ENCODE peak calls at places on chromosomes 6 and 20, in seven cellular contexts. T is SJSA1, N is HL-60, W is right atrium auricular region, H is mesendoderm, V is astrocyte of the spinal cord, B is fibroblast of mammary gland. R is an unnamed sample.

GRCh38 chr6:119207973-119208725 is 129.7 kb upstream of the FAM184A start:
- DNase-seq in W (no peak), V (peak; percentile 89), N (no peak), T (no peak), B (peak; percentile 82), H (no peak), R (peak; percentile 73)

GRCh38 chr6:112592159-112592558 is 245.0 kb downstream of the RFPL4B start:
- DNase-seq in W (no peak), B (no peak), V (no peak), H (no peak), N (no peak), T (no peak), R (no peak)

GRCh38 chr6:107511410-107512070 is 21.6 kb downstream of the SOBP start:
- DNase-seq in H (peak; percentile 79), B (no peak), W (peak; percentile 82), N (no peak), V (peak; percentile 16), T (no peak), R (peak; percentile 20)

GRCh38 chr6:167781066-167781767 is 45.5 kb upstream of the AFDN start:
- DNase-seq in W (no peak), T (no peak), B (no peak), N (no peak), V (no peak), H (no peak), R (no peak)

GRCh38 chr20:31974975-31975481 is 7.1 kb downstream of the XKR7 start:
- DNase-seq in V (no peak), B (no peak), H (peak; percentile 38), T (no peak), N (no peak), W (no peak), R (no peak)

GRCh38 chr6:43907789-43908472 is 137.9 kb downstream of the VEGFA start:
- DNase-seq in H (no peak), B (no peak), V (no peak), W (no peak), T (no peak), N (no peak), R (no peak)

GRCh38 chr6:55023231-55023630 is 151.1 kb upstream of the HCRTR2 start:
- DNase-seq in V (no peak), W (no peak), H (no peak), B (no peak), T (no peak), N (peak; percentile 41), R (no peak)

GRCh38 chr6:125377621-125378020 is 75.9 kb upstream of the HDDC2 start:
- DNase-seq in B (peak; percentile 88), H (peak; percentile 49), W (no peak), T (peak; percentile 42), N (peak; percentile 10), V (peak; percentile 91), R (no peak)

GRCh38 chr6:25404693-25405169 is 125.6 kb downstream of the CARMIL1 start:
- DNase-seq in N (no peak), H (no peak), W (no peak), T (no peak), B (no peak), V (no peak), R (no peak)

GRCh38 chr6:19032486-19033295 is 645.5 kb downstream of the RNF144B start:
- DNase-seq in N (no peak), B (no peak), H (no peak), T (no peak), W (no peak), V (no peak), R (no peak)

GRCh38 chr6:15522427-15522826 is 140.4 kb downstream of the DTNBP1 start:
- DNase-seq in H (no peak), N (peak; percentile 72), B (no peak), V (peak; percentile 39), T (no peak), W (no peak), R (no peak)

GRCh38 chr20:38395165-38395564 is 40.0 kb downstream of the SNHG17 start:
- DNase-seq in T (peak; percentile 62), N (no peak), W (no peak), B (peak; percentile 55), H (no peak), V (no peak), R (no peak)

GRCh38 chr6:35419431-35419830 is 32.7 kb upstream of the FANCE start:
- DNase-seq in H (peak; percentile 70), V (peak; percentile 71), N (peak; percentile 45), W (no peak), T (peak; percentile 88), B (peak; percentile 56), R (peak; percentile 36)

GRCh38 chr20:22921595-22922421 is 113.3 kb upstream of the SSTR4 start:
- DNase-seq in W (no peak), H (no peak), V (peak; percentile 38), T (no peak), B (peak; percentile 69), N (peak; percentile 60), R (peak; percentile 81)

GRCh38 chr6:110232456-110232855 is 52.2 kb downstream of the CDC40 start:
- DNase-seq in B (peak; percentile 53), N (no peak), H (no peak), T (no peak), V (no peak), W (no peak), R (peak; percentile 54)

GRCh38 chr6:44078795-44079671 is 48.2 kb downstream of the MRPL14 start:
- DNase-seq in T (peak; percentile 72), N (peak; percentile 78), W (peak; percentile 87), V (peak; percentile 69), H (peak; percentile 82), B (peak; percentile 68), R (peak; percentile 76)

GRCh38 chr6:169994734-169995133 is 243.3 kb downstream of the ERMARD start:
- DNase-seq in T (no peak), V (no peak), H (no peak), W (no peak), N (no peak), B (no peak), R (no peak)

GRCh38 chr6:44926556-44926955 is 401.6 kb upstream of the RUNX2 start:
- DNase-seq in H (no peak), T (no peak), N (no peak), V (no peak), W (no peak), B (peak; percentile 31), R (no peak)

GRCh38 chr6:41428402-41428994 is 93.1 kb downstream of the NCR2 start:
- DNase-seq in W (no peak), V (peak; percentile 13), T (no peak), N (no peak), B (no peak), H (no peak), R (no peak)

GRCh38 chr20:50291428-50292323 is 101.0 kb downstream of the CEBPB start:
- DNase-seq in H (no peak), B (no peak), W (no peak), V (no peak), T (no peak), N (no peak), R (no peak)

GRCh38 chr6:39228992-39229767 is at the start of gene KCNK5:
- DNase-seq in B (peak; percentile 45), V (peak; percentile 7), N (peak; percentile 90), T (no peak), H (peak; percentile 93), W (peak; percentile 62), R (peak; percentile 67)

GRCh38 chr6:39228111-39228971 is 934 bp downstream of the KCNK5 start:
- DNase-seq in H (no peak), V (no peak), N (peak; percentile 27), T (no peak), B (no peak), W (no peak), R (no peak)

GRCh38 chr6:39233333-39233732 is 4.1 kb upstream of the KCNK5 start:
- DNase-seq in W (no peak), T (no peak), V (no peak), B (no peak), N (no peak), H (no peak), R (no peak)

GRCh38 chr6:39231844-39232243 is 2.6 kb upstream of the KCNK5 start:
- DNase-seq in B (no peak), H (peak; percentile 61), W (no peak), T (no peak), V (no peak), N (no peak), R (no peak)

DNA sequence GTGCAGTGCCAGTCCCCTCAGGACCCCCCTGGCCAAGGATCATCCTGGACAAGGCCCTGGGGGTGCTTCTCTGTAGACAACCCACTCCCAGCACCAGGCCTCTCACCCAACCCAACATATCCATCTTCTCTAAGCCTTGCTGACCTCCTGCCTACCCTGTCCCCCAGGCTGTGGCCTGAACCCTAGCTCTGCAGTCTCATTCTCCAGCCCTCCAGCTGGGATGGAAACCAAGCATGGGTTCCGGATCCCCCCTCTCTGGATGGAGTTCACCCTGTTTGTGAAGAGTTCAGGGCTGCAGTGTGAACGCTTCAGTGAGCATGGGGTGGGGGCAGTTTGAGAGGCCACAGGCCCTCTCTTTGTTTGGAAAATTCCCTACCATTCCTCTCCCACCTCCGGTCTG is 2.1 kb upstream of the KCNK5 start:
- DNase-seq in W (no peak), V (no peak), H (no peak), B (no peak), T (no peak), N (no peak), R (no peak)
- H3K4me3 ChIP-seq in W (no peak overlapping the region), V (no peak overlapping the region), H (no peak overlapping the region), B (no peak overlapping the region), T (no peak overlapping the region), N (no peak overlapping the region), R (no peak overlapping the region)

DNA sequence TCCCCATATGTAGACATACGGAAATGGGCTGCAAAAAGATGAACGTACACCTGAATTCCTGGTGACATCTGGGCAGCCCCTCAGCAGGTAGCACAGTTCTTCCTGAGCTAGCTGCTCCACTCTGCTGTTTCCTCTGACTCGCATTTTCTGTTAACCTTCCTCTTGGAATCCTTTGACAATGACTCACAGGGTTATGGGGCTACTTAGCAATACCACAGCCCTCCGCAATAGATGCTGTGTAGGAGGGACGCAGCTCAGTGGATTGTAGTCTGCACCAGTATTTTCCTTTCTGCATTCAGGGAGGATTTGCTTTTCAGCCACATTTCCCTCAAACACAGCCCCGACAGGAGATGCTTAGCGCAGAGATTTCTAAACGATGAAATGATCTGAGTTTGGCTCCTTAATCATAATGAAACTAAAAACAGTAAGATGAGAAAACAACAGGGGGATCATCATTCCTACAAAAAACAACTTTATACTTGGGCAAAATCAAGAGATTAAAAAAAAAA is 12.4 kb downstream of the BACH2 start:
- DNase-seq in H (peak; percentile 96), V (peak; percentile 94), T (peak; percentile 79), B (peak; percentile 91), N (no peak), W (no peak), R (peak; percentile 90)
- H3K4me3 ChIP-seq in H (no peak overlapping the region), V (peak overlapping the region; percentile 25), T (peak overlapping the region; percentile 18), B (peak overlapping the region; percentile 41), N (peak overlapping the region; percentile 3), W (peak overlapping the region; percentile 36), R (no peak overlapping the region)

DNA sequence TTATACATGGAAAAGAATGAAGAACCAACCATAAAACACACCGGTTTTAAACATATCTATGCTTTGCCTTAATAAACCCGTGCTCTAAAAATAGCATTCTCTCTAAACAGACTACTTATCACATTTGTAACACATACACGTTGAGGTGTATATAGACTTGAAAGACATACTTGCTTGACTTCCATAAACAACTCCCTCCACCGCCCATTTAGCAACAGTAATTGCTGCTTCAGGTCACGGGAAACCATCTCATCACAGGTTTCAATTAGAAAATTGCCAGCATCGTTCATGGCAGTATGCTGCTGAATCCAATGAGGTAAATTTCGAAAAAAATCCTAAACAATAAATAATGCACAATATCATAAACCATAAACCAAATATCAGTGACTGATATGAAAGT is 174.0 kb downstream of the SYNE1 start:
- DNase-seq in N (no peak), W (no peak), H (no peak), T (no peak), V (no peak), B (no peak), R (no peak)
- H3K4me3 ChIP-seq in N (no peak overlapping the region), W (peak overlapping the region; percentile 1), H (no peak overlapping the region), T (peak overlapping the region; percentile 38), V (no peak overlapping the region), B (no peak overlapping the region), R (no peak overlapping the region)

GRCh38 chr6:27288136-27289044 is 23.7 kb downstream of the POM121L2 start:
- DNase-seq in V (no peak), T (no peak), N (no peak), H (peak; percentile 67), B (no peak), W (no peak), R (no peak)
- H3K4me3 ChIP-seq in V (peak overlapping the region; percentile 8), T (no peak overlapping the region), N (no peak overlapping the region), H (peak overlapping the region; percentile 65), B (peak overlapping the region; percentile 29), W (no peak overlapping the region), R (peak overlapping the region; percentile 31)